ENCODE peak calls at places on chromosomes 11 and 22, in seven cellular contexts. One of them, this sample, is unnamed.
A peak's percentile ranks its signal among the peaks of the same experiment; 100 is the strongest.

GRCh38 chr22:20783844-20784723 is 10.2 kb downstream of the SERPIND1 start:
- DNase-seq in MCF 10A: peak; percentile 64
- DNase-seq in A549: peak; percentile 30
- DNase-seq in body of pancreas: peak; percentile 31
- DNase-seq in neural crest cell: peak; percentile 34
- DNase-seq in fibroblast of mammary gland: peak; percentile 79
- DNase-seq in retinal pigment epithelial cell: no peak
- DNase-seq in this sample: peak; percentile 48

GRCh38 chr11:78256962-78257361 is 68.2 kb downstream of the USP35 start:
- DNase-seq in MCF 10A: peak; percentile 73
- DNase-seq in A549: no peak
- DNase-seq in body of pancreas: peak; percentile 69
- DNase-seq in neural crest cell: no peak
- DNase-seq in fibroblast of mammary gland: peak; percentile 81
- DNase-seq in retinal pigment epithelial cell: peak; percentile 14
- DNase-seq in this sample: no peak

GRCh38 chr22:41900652-41901312 is 14.1 kb downstream of the SHISA8 start:
- DNase-seq in MCF 10A: no peak
- DNase-seq in A549: no peak
- DNase-seq in body of pancreas: no peak
- DNase-seq in neural crest cell: no peak
- DNase-seq in fibroblast of mammary gland: no peak
- DNase-seq in retinal pigment epithelial cell: no peak
- DNase-seq in this sample: no peak

GRCh38 chr11:56196705-56197104 is 20.3 kb downstream of the OR5J2 start:
- DNase-seq in MCF 10A: no peak
- DNase-seq in A549: no peak
- DNase-seq in body of pancreas: no peak
- DNase-seq in neural crest cell: no peak
- DNase-seq in fibroblast of mammary gland: no peak
- DNase-seq in retinal pigment epithelial cell: no peak
- DNase-seq in this sample: no peak

GRCh38 chr11:45852018-45852711 is 4.9 kb downstream of the CRY2 start:
- DNase-seq in MCF 10A: no peak
- DNase-seq in A549: no peak
- DNase-seq in body of pancreas: no peak
- DNase-seq in neural crest cell: no peak
- DNase-seq in fibroblast of mammary gland: no peak
- DNase-seq in retinal pigment epithelial cell: no peak
- DNase-seq in this sample: no peak

GRCh38 chr11:83403990-83404389 is 117.8 kb upstream of the CCDC90B start:
- DNase-seq in MCF 10A: no peak
- DNase-seq in A549: no peak
- DNase-seq in body of pancreas: no peak
- DNase-seq in neural crest cell: no peak
- DNase-seq in fibroblast of mammary gland: no peak
- DNase-seq in retinal pigment epithelial cell: peak; percentile 8
- DNase-seq in this sample: no peak

GRCh38 chr11:40816976-40817375 is 642.5 kb downstream of the LRRC4C start:
- DNase-seq in MCF 10A: no peak
- DNase-seq in A549: no peak
- DNase-seq in body of pancreas: no peak
- DNase-seq in neural crest cell: no peak
- DNase-seq in fibroblast of mammary gland: no peak
- DNase-seq in retinal pigment epithelial cell: no peak
- DNase-seq in this sample: no peak

GRCh38 chr11:125689460-125689859 is 8.8 kb upstream of the ACRV1 start:
- DNase-seq in MCF 10A: peak; percentile 45
- DNase-seq in A549: no peak
- DNase-seq in body of pancreas: no peak
- DNase-seq in neural crest cell: no peak
- DNase-seq in fibroblast of mammary gland: no peak
- DNase-seq in retinal pigment epithelial cell: no peak
- DNase-seq in this sample: no peak

GRCh38 chr11:44955019-44955738 is 4.5 kb upstream of the TP53I11 start:
- DNase-seq in MCF 10A: peak; percentile 39
- DNase-seq in A549: peak; percentile 71
- DNase-seq in body of pancreas: peak; percentile 57
- DNase-seq in neural crest cell: no peak
- DNase-seq in fibroblast of mammary gland: peak; percentile 85
- DNase-seq in retinal pigment epithelial cell: no peak
- DNase-seq in this sample: peak; percentile 73

GRCh38 chr11:63246045-63246444 is 2.6 kb upstream of the SLC22A25 start:
- DNase-seq in MCF 10A: peak; percentile 12
- DNase-seq in A549: no peak
- DNase-seq in body of pancreas: no peak
- DNase-seq in neural crest cell: no peak
- DNase-seq in fibroblast of mammary gland: no peak
- DNase-seq in retinal pigment epithelial cell: no peak
- DNase-seq in this sample: no peak

GRCh38 chr11:131991606-131992005 is 621.2 kb downstream of the NTM start:
- DNase-seq in MCF 10A: no peak
- DNase-seq in A549: no peak
- DNase-seq in body of pancreas: no peak
- DNase-seq in neural crest cell: no peak
- DNase-seq in fibroblast of mammary gland: no peak
- DNase-seq in retinal pigment epithelial cell: no peak
- DNase-seq in this sample: no peak

GRCh38 chr11:110601941-110602340 is 110.3 kb downstream of the ARHGAP20 start:
- DNase-seq in MCF 10A: no peak
- DNase-seq in A549: no peak
- DNase-seq in body of pancreas: no peak
- DNase-seq in neural crest cell: no peak
- DNase-seq in fibroblast of mammary gland: no peak
- DNase-seq in retinal pigment epithelial cell: no peak
- DNase-seq in this sample: no peak

GRCh38 chr22:38866399-38867123 is 5.5 kb downstream of the CBX6 start:
- DNase-seq in MCF 10A: no peak
- DNase-seq in A549: no peak
- DNase-seq in body of pancreas: no peak
- DNase-seq in neural crest cell: no peak
- DNase-seq in fibroblast of mammary gland: no peak
- DNase-seq in retinal pigment epithelial cell: no peak
- DNase-seq in this sample: no peak

GRCh38 chr22:50703726-50704509 is 31.3 kb downstream of the SHANK3 start:
- DNase-seq in MCF 10A: no peak
- DNase-seq in A549: no peak
- DNase-seq in body of pancreas: peak; percentile 5
- DNase-seq in neural crest cell: no peak
- DNase-seq in fibroblast of mammary gland: no peak
- DNase-seq in retinal pigment epithelial cell: no peak
- DNase-seq in this sample: no peak

GRCh38 chr11:15926071-15926470 is 430.3 kb downstream of the SOX6 start:
- DNase-seq in MCF 10A: peak; percentile 18
- DNase-seq in A549: no peak
- DNase-seq in body of pancreas: no peak
- DNase-seq in neural crest cell: no peak
- DNase-seq in fibroblast of mammary gland: peak; percentile 11
- DNase-seq in retinal pigment epithelial cell: no peak
- DNase-seq in this sample: no peak

GRCh38 chr11:134356656-134357544 is 25.1 kb downstream of the GLB1L2 start:
- DNase-seq in MCF 10A: no peak
- DNase-seq in A549: no peak
- DNase-seq in body of pancreas: no peak
- DNase-seq in neural crest cell: no peak
- DNase-seq in fibroblast of mammary gland: no peak
- DNase-seq in retinal pigment epithelial cell: no peak
- DNase-seq in this sample: no peak

GRCh38 chr11:106880121-106880520 is 138.2 kb downstream of the GUCY1A2 start:
- DNase-seq in MCF 10A: no peak
- DNase-seq in A549: no peak
- DNase-seq in body of pancreas: no peak
- DNase-seq in neural crest cell: no peak
- DNase-seq in fibroblast of mammary gland: no peak
- DNase-seq in retinal pigment epithelial cell: no peak
- DNase-seq in this sample: no peak

GRCh38 chr11:6438979-6439571 is 1.7 kb downstream of the HPX start:
- DNase-seq in MCF 10A: peak; percentile 64
- DNase-seq in A549: peak; percentile 65
- DNase-seq in body of pancreas: peak; percentile 67
- DNase-seq in neural crest cell: peak; percentile 29
- DNase-seq in fibroblast of mammary gland: peak; percentile 69
- DNase-seq in retinal pigment epithelial cell: no peak
- DNase-seq in this sample: peak; percentile 55

GRCh38 chr22:24323233-24323632 is 52.6 kb downstream of the SPECC1L start:
- DNase-seq in MCF 10A: no peak
- DNase-seq in A549: no peak
- DNase-seq in body of pancreas: no peak
- DNase-seq in neural crest cell: no peak
- DNase-seq in fibroblast of mammary gland: no peak
- DNase-seq in retinal pigment epithelial cell: no peak
- DNase-seq in this sample: no peak

GRCh38 chr22:24322522-24322921 is 51.9 kb downstream of the SPECC1L start:
- DNase-seq in MCF 10A: no peak
- DNase-seq in A549: no peak
- DNase-seq in body of pancreas: no peak
- DNase-seq in neural crest cell: no peak
- DNase-seq in fibroblast of mammary gland: peak; percentile 54
- DNase-seq in retinal pigment epithelial cell: no peak
- DNase-seq in this sample: no peak

GRCh38 chr22:24321999-24322398 is 51.4 kb downstream of the SPECC1L start:
- DNase-seq in MCF 10A: no peak
- DNase-seq in A549: no peak
- DNase-seq in body of pancreas: no peak
- DNase-seq in neural crest cell: no peak
- DNase-seq in fibroblast of mammary gland: no peak
- DNase-seq in retinal pigment epithelial cell: no peak
- DNase-seq in this sample: no peak

GRCh38 chr22:24315367-24315781 is 44.7 kb downstream of the SPECC1L start:
- DNase-seq in MCF 10A: no peak
- DNase-seq in A549: no peak
- DNase-seq in body of pancreas: no peak
- DNase-seq in neural crest cell: no peak
- DNase-seq in fibroblast of mammary gland: no peak
- DNase-seq in retinal pigment epithelial cell: no peak
- DNase-seq in this sample: no peak

GRCh38 chr22:24319451-24319850 is 48.8 kb downstream of the SPECC1L start:
- DNase-seq in MCF 10A: no peak
- DNase-seq in A549: no peak
- DNase-seq in body of pancreas: no peak
- DNase-seq in neural crest cell: no peak
- DNase-seq in fibroblast of mammary gland: peak; percentile 33
- DNase-seq in retinal pigment epithelial cell: no peak
- DNase-seq in this sample: no peak
- TF ChIP-seq CTCF in MCF 10A: no peak
- TF ChIP-seq CTCF in A549: no peak
- TF ChIP-seq CTCF in body of pancreas: no peak
- TF ChIP-seq CTCF in neural crest cell: no peak
- TF ChIP-seq CTCF in fibroblast of mammary gland: no peak
- TF ChIP-seq CTCF in retinal pigment epithelial cell: no peak
- TF ChIP-seq CTCF in this sample: no peak

GRCh38 chr11:27694992-27695391 is 5.3 kb downstream of the BDNF start:
- DNase-seq in MCF 10A: no peak
- DNase-seq in A549: no peak
- DNase-seq in body of pancreas: no peak
- DNase-seq in neural crest cell: no peak
- DNase-seq in fibroblast of mammary gland: peak; percentile 53
- DNase-seq in retinal pigment epithelial cell: no peak
- DNase-seq in this sample: no peak
- TF ChIP-seq CTCF in MCF 10A: peak; percentile 36
- TF ChIP-seq CTCF in A549: peak; percentile 68
- TF ChIP-seq CTCF in body of pancreas: no peak
- TF ChIP-seq CTCF in neural crest cell: peak; percentile 67
- TF ChIP-seq CTCF in fibroblast of mammary gland: peak; percentile 50
- TF ChIP-seq CTCF in retinal pigment epithelial cell: peak; percentile 38
- TF ChIP-seq CTCF in this sample: peak; percentile 31

GRCh38 chr11:119047205-119047604 is 9.8 kb downstream of the HYOU1 start:
- DNase-seq in MCF 10A: no peak
- DNase-seq in A549: no peak
- DNase-seq in body of pancreas: no peak
- DNase-seq in neural crest cell: no peak
- DNase-seq in fibroblast of mammary gland: no peak
- DNase-seq in retinal pigment epithelial cell: no peak
- DNase-seq in this sample: no peak

GRCh38 chr11:119048644-119049043 is 8.4 kb downstream of the HYOU1 start:
- DNase-seq in MCF 10A: no peak
- DNase-seq in A549: no peak
- DNase-seq in body of pancreas: no peak
- DNase-seq in neural crest cell: no peak
- DNase-seq in fibroblast of mammary gland: no peak
- DNase-seq in retinal pigment epithelial cell: no peak
- DNase-seq in this sample: no peak

GRCh38 chr11:119046489-119046888 is 10.5 kb downstream of the HYOU1 start:
- DNase-seq in MCF 10A: no peak
- DNase-seq in A549: no peak
- DNase-seq in body of pancreas: no peak
- DNase-seq in neural crest cell: no peak
- DNase-seq in fibroblast of mammary gland: no peak
- DNase-seq in retinal pigment epithelial cell: no peak
- DNase-seq in this sample: no peak

GRCh38 chr11:119041821-119042514 is 11.3 kb upstream of the SLC37A4 start:
- DNase-seq in MCF 10A: no peak
- DNase-seq in A549: no peak
- DNase-seq in body of pancreas: no peak
- DNase-seq in neural crest cell: no peak
- DNase-seq in fibroblast of mammary gland: no peak
- DNase-seq in retinal pigment epithelial cell: no peak
- DNase-seq in this sample: no peak

DNA sequence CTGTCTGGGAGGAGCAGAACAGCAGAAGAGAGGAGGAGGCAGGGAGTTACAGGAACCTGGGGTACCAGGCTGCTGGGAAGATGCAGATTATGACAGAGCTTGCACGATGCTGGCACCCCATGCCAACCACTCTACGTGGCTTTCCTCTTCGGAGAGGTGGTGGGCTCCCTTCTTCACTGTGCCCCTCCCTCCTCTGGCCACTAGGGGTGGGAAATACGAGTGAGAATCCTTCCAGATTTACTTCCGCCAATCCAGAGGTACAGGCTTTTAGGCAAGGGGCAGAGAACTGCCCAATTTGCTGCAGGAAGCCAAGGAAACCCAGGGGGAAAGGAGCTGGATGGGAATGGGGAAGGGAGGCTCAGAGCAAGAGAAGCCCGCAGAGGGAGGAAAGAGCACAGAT is 12.3 kb downstream of the HYOU1 start:
- DNase-seq in MCF 10A: no peak
- DNase-seq in A549: no peak
- DNase-seq in body of pancreas: no peak
- DNase-seq in neural crest cell: no peak
- DNase-seq in fibroblast of mammary gland: no peak
- DNase-seq in retinal pigment epithelial cell: no peak
- DNase-seq in this sample: no peak
- TF ChIP-seq CTCF in MCF 10A: no peak
- TF ChIP-seq CTCF in A549: no peak
- TF ChIP-seq CTCF in body of pancreas: no peak
- TF ChIP-seq CTCF in neural crest cell: peak; percentile 49
- TF ChIP-seq CTCF in fibroblast of mammary gland: no peak
- TF ChIP-seq CTCF in retinal pigment epithelial cell: peak; percentile 32
- TF ChIP-seq CTCF in this sample: no peak

DNA sequence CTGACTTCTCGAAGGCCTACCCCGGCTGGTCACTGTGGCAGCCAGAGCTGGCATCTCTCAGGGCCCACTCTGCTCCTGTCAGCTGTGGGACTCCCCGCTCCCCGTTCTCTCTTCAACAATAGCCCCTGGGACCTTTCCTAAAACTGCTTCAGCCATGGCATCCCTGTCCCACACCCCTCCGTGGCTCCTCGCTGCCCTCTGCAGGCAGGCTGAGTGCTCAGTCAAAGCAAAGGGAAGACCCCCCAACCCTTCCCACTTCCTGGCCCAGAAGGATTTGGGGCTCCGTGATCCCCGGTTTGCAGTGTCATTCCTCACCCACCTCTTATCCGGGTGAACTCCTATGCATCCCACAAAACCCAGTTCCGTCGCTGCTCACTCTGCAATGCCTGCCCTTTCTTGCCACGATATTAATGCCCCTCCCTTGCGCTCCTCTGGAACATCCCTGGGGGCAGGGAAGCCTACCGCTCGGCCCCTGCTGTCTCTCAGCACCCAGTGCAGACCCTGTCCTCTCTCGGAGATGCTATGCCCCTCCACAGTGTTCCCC is 1.6 kb upstream of the TH start:
- DNase-seq in MCF 10A: no peak
- DNase-seq in A549: no peak
- DNase-seq in body of pancreas: no peak
- DNase-seq in neural crest cell: peak; percentile 51
- DNase-seq in fibroblast of mammary gland: no peak
- DNase-seq in retinal pigment epithelial cell: no peak
- DNase-seq in this sample: peak; percentile 50
- TF ChIP-seq CTCF in MCF 10A: peak; percentile 42
- TF ChIP-seq CTCF in A549: peak; percentile 37
- TF ChIP-seq CTCF in body of pancreas: no peak
- TF ChIP-seq CTCF in neural crest cell: peak; percentile 47
- TF ChIP-seq CTCF in fibroblast of mammary gland: peak; percentile 41
- TF ChIP-seq CTCF in retinal pigment epithelial cell: peak; percentile 71
- TF ChIP-seq CTCF in this sample: peak; percentile 25